ENCODE peak calls at places on chromosome 15, in eight cellular contexts. J is esophagus squamous epithelium, A is BE2C, E is HCT116, O is cardiac muscle cell, S is spleen, T is tibial artery, I is kidney. N is an unnamed sample. For H3K9me3, the result is how much of the 10 kb centered on the place peaks cover.

GRCh38 chr15:67820992-67821783 is 4.1 kb upstream of the SKOR1 start:
- DNase-seq in S (peak), O (peak), T (no peak), J (no peak), E (no peak), I (peak), A (no peak), N (peak)

GRCh38 chr15:67937153-67937761 is 97.4 kb upstream of the RNU6-1 start:
- DNase-seq in A (peak), O (no peak), J (no peak), T (no peak), E (no peak), S (no peak), I (no peak), N (no peak)

GRCh38 chr15:94951538-94951937 is 720.2 kb downstream of the MCTP2 start:
- DNase-seq in T (no peak), O (no peak), I (no peak), E (no peak), J (no peak), S (no peak), A (no peak), N (no peak)

GRCh38 chr15:95249524-95249923 is 1018.2 kb downstream of the MCTP2 start:
- DNase-seq in A (no peak), I (no peak), E (no peak), J (no peak), S (no peak), O (no peak), T (no peak), N (no peak)

GRCh38 chr15:22887157-22887951 is 48.9 kb downstream of the NIPA2 start:
- DNase-seq in O (no peak), T (no peak), J (no peak), I (no peak), S (no peak), E (no peak), A (peak), N (no peak)

GRCh38 chr15:80203361-80203885 is 48.6 kb downstream of the CTXND1 start:
- DNase-seq in T (no peak), E (no peak), A (no peak), O (no peak), S (no peak), J (no peak), I (no peak), N (no peak)

GRCh38 chr15:100205549-100206295 is 136.1 kb downstream of the ADAMTS17 start:
- DNase-seq in I (peak), T (peak), J (no peak), A (no peak), S (peak), O (no peak), E (no peak), N (no peak)

GRCh38 chr15:85757939-85758654 is 36.6 kb downstream of the KLHL25 start:
- DNase-seq in I (peak), J (no peak), T (peak), E (no peak), A (no peak), S (peak), O (no peak), N (no peak)

GRCh38 chr15:36688310-36689102 is 109.1 kb downstream of the CDIN1 start:
- DNase-seq in T (no peak), J (no peak), E (no peak), S (no peak), I (no peak), A (no peak), O (no peak), N (no peak)

GRCh38 chr15:90449206-90449735 is 61.2 kb downstream of the IQGAP1 start:
- DNase-seq in I (no peak), T (no peak), S (no peak), A (no peak), E (no peak), J (no peak), O (no peak), N (no peak)

GRCh38 chr15:101028772-101029438 is 109.7 kb downstream of the LRRK1 start:
- DNase-seq in J (no peak), S (peak), E (no peak), T (peak), A (peak), O (no peak), I (peak), N (peak)

GRCh38 chr15:100941536-100941935 is 22.4 kb downstream of the LRRK1 start:
- DNase-seq in J (no peak), E (no peak), A (no peak), O (no peak), I (no peak), T (no peak), S (no peak), N (no peak)

GRCh38 chr15:94984886-94985285 is 753.5 kb downstream of the MCTP2 start:
- DNase-seq in A (no peak), O (no peak), E (no peak), T (no peak), S (no peak), J (no peak), I (no peak), N (no peak)

GRCh38 chr15:91694131-91694828 is 159.2 kb upstream of the SLCO3A1 start:
- DNase-seq in O (peak), A (peak), I (no peak), E (no peak), J (no peak), T (peak), S (no peak), N (no peak)

GRCh38 chr15:76614725-76615124 is 278.2 kb downstream of the ISL2 start:
- DNase-seq in S (no peak), I (no peak), J (no peak), E (no peak), O (no peak), T (no peak), A (no peak), N (no peak)

GRCh38 chr15:82178061-82178460 is 84.5 kb downstream of the EFL1 start:
- DNase-seq in O (no peak), E (no peak), J (no peak), I (no peak), T (no peak), S (no peak), A (no peak), N (no peak)

GRCh38 chr15:35863655-35864054 is 317.7 kb upstream of the DPH6 start:
- DNase-seq in E (no peak), J (no peak), A (no peak), S (no peak), T (no peak), O (no peak), I (no peak), N (no peak)

GRCh38 chr15:58512522-58512921 is 80.7 kb downstream of the LIPC start:
- DNase-seq in T (no peak), O (no peak), A (no peak), J (no peak), E (no peak), I (no peak), S (no peak), N (no peak)

GRCh38 chr15:58513008-58513407 is 81.2 kb downstream of the LIPC start:
- DNase-seq in O (no peak), E (no peak), S (no peak), I (no peak), T (no peak), A (no peak), J (no peak), N (no peak)

GRCh38 chr15:58515807-58516206 is 84.0 kb downstream of the LIPC start:
- DNase-seq in T (no peak), I (no peak), O (no peak), S (no peak), E (no peak), A (no peak), J (no peak), N (no peak)

GRCh38 chr15:58511588-58511987 is 79.8 kb downstream of the LIPC start:
- DNase-seq in I (no peak), A (no peak), E (no peak), J (no peak), O (no peak), S (no peak), T (no peak), N (no peak)

DNA sequence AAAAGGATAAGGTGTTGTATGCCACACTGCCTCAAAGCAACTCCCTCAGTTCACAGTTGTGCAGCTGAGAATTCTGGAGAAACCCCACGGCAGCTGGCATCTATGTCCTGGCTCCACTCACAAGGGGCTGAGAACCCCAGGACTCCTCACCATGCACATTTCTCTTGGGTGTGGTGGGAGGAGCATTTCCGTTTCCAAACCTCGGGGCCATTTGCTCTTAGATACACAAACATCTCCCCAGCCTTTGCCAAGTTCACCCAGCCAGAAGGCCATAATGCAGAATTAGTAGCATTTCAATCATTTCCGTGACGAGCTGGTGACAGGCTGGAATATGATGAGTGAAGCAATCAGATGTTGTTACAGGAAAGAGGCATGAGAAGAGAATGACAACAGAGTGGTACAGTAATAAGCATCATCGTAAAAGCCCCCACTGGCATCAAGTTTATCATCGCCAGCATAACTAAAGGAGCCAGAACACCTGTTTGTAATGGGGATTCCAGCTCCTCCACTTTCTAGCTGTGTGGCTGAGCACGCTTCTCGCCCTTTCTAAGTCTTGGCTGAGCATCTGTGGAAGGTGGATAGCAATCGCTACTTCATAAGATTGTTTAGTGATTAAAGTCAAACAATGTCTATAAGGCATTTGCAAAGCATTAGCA is 82.0 kb downstream of the LIPC start:
- DNase-seq in E (no peak), I (no peak), S (no peak), O (no peak), J (no peak), A (no peak), T (no peak), N (no peak)
- TF ChIP-seq CTCF in E (no peak), I (no peak), S (no peak), O (no peak), J (no peak), A (no peak), T (no peak), N (no peak)

GRCh38 chr15:27361418-27361817 is 390.4 kb downstream of the GABRG3 start:
- DNase-seq in S (no peak), E (no peak), T (no peak), J (no peak), O (no peak), A (peak), I (no peak), N (no peak)
- H3K9me3 ChIP-seq in S (under half), E (under half), T (under half), J (under half), O (under half), A (under half), I (under half), N (under half)

DNA sequence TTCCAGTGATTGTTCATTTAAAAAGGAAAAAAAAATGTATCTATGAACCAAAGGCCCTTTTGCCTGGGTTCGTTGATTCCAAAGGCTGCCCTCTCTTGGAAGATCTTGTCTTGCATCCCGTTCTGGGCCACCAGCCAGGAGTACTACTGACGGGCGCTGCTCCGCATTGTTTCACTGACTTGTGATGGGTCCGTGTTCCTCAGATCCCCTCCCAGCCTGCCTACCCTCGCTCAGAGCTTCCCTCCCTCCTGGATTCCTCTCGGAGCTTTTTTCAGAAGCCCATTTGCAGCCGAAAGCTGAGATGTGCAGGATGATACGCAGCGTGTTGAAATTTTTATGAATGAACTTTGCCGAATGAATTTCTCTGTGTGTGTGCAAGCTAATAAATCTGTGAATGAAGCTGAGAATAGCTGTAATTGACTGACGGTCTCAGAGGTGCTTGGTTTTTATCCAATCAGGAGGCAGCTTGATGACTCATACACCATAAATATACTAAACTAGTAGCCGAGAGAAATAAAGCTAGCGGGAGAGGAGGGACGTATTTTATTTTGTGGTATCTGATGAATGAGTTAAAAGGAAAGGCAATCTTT is at the start of gene SHC4:
- DNase-seq in J (no peak), A (peak), T (peak), S (no peak), I (peak), O (peak), E (no peak), N (peak)
- TF ChIP-seq CTCF in J (no peak), A (peak), T (no peak), S (no peak), I (no peak), O (peak), E (peak), N (no peak)

DNA sequence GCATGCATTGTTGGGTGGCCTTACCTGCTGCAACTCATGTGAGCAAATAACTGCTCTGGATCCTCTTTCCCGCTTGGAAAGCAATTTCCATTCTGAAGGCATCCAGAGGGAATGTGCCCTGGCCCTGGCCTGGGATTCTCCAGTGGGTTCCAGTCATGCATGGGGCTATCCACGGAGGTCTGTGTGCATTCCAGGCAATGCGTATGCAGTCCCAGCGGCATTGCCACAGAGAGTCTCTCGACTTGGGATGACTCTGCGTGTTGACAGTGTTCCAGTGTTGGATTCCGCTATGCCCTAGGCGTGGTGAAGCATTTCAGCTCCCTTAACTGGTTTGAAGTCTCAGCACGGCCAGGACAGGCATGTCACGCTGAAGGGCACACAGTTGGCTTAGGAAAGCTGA is 113.9 kb downstream of the SNRPN start:
- DNase-seq in I (peak), O (no peak), S (no peak), T (no peak), A (no peak), E (no peak), J (no peak), N (no peak)
- H3K9me3 ChIP-seq in I (half or more), O (under half), S (half or more), T (half or more), A (under half), E (half or more), J (half or more), N (half or more)

DNA sequence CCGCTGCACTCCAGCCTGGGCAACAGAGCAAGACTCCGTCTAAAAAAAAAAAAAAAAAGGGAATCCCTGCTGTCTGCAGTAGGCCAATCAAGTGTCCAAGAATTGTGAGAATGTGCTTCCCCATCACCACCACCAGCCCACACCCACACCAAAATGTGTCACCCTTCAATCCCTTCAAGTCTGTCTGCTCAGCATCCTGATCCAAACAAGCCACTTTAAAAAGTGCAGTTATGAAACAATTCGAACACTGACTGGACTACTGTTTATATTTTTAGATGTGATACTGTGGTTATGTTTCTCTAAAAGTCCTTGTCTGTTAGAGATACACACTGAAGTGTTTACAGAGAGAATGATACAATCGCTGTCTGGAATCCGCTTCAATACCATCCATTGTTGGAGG is 78.1 kb upstream of the CGNL1 start:
- DNase-seq in S (no peak), E (no peak), I (no peak), J (no peak), A (no peak), O (no peak), T (no peak), N (no peak)
- TF ChIP-seq CTCF in S (no peak), E (no peak), I (no peak), J (no peak), A (no peak), O (no peak), T (no peak), N (no peak)

DNA sequence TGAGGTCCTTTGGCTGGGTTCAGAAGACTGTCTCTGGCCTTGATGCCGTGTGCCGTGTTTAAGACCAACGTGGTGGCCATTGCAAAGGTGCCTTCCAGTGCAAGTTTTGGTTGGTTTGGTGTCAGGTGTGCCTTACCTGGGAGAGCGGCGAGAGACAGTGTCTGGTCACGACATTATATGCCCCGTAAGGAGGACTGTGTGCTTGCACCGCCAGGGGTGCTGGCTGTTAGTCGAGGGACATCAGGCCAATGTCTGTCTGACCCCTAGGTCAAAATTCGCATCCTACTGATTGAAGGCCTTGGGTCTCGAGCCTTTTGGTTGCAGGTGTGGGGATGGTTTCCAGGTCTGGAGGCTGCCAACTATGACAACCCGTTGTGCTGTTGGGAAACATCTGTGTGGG is 111.9 kb downstream of the SNRPN start:
- DNase-seq in T (no peak), I (peak), E (no peak), S (peak), J (no peak), O (no peak), A (no peak), N (no peak)
- H3K9me3 ChIP-seq in T (half or more), I (half or more), E (half or more), S (half or more), J (half or more), O (under half), A (under half), N (under half)

GRCh38 chr15:40908095-40908494 is 13.8 kb downstream of the VPS18 start:
- DNase-seq in J (no peak), A (no peak), E (no peak), O (no peak), T (no peak), S (peak), I (no peak), N (no peak)

GRCh38 chr15:40904552-40905201 is 10.4 kb downstream of the VPS18 start:
- DNase-seq in E (no peak), O (no peak), J (no peak), I (no peak), S (peak), T (no peak), A (no peak), N (no peak)

GRCh38 chr15:40909662-40910625 is 15.7 kb downstream of the VPS18 start:
- DNase-seq in O (no peak), A (peak), J (no peak), T (no peak), S (peak), I (peak), E (no peak), N (no peak)

GRCh38 chr15:40906101-40906946 is 12.1 kb downstream of the VPS18 start:
- DNase-seq in I (peak), S (peak), A (peak), E (peak), J (no peak), T (peak), O (peak), N (peak)

DNA sequence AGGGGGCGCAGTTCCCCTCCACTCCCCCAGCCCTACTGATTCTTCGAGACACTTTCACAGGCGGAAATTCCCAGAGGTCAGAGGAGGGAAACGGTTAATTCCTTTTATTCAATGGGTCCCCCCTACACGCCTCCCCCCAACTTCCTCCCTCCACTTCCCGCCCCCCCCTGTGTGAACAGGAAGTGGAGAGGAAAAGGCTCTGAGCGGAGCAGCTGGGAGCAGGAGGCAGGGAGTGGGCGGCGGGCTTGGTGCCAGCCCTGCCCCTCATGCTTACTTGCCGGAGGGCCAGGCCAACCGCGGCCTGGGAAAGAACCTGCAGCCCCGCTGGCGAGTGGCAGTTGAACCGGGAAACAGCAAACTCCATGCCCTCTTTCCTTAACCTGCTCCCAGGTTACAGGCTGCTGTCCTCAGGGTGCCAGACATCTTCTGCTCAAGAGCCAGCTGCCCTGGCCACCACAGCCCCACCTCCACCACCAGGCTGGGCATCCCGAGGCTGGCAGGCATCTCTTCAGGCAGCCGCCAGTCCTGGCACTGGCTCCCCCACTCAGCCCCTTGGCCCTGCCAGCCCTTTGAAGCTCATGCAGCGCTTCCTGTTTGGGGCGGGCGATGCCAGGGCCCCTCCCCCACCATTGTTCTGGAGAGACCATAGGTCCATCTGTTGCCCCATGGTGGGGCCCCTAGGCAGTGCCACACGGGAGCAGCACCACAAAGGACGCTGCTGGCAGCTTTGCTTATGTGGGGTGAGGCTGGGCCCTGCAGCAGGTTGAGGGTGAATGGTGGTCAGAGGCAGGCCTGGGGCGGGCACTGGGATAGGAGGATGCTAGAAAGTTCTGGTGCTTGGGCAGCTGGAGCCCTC is 12.9 kb downstream of the VPS18 start:
- DNase-seq in S (peak), E (no peak), J (no peak), I (peak), A (peak), O (no peak), T (no peak), N (peak)
- TF ChIP-seq CTCF in S (no peak), E (no peak), J (no peak), I (no peak), A (no peak), O (no peak), T (no peak), N (no peak)